ENCODE peak calls at places on chromosomes 6 and 20, in nine cellular contexts. D is A549; T is T-helper 17 cell; O is stimulated activated CD8-positive, alpha-beta memory T cell treated with anti-CD3 and anti-CD28 coated beads, Interleukin-4, amount 100 ng/mL, for 24 hours; K is activated B cell treated with CpG ODN at 0.5 μM for 24 hours; A is tibial nerve; Z is germinal center; J is suprapubic skin; N is GDM1. Y is an unnamed sample.

GRCh38 chr6:421211-421610 is 29.7 kb downstream of the IRF4 start:
- DNase-seq in D (no peak), T (no peak), O (no peak), K (no peak), A (no peak), Z (no peak), J (no peak), N (no peak), Y (no peak)

GRCh38 chr20:12434672-12435071 is 517.0 kb downstream of the BTBD3 start:
- DNase-seq in D (no peak), T (no peak), O (no peak), K (no peak), A (no peak), Z (no peak), J (no peak), N (no peak), Y (no peak)

GRCh38 chr6:95227301-95227700 is 350.0 kb upstream of the MANEA start:
- DNase-seq in D (no peak), T (no peak), O (no peak), K (no peak), A (no peak), Z (no peak), J (no peak), N (no peak), Y (no peak)

GRCh38 chr6:145290122-145290521 is 445.2 kb downstream of the EPM2A start:
- DNase-seq in D (no peak), T (no peak), O (no peak), K (no peak), A (no peak), Z (no peak), J (no peak), N (no peak), Y (no peak)

GRCh38 chr6:158607411-158608170 is 37.0 kb downstream of the DYNLT1 start:
- DNase-seq in D (no peak), T (no peak), O (no peak), K (no peak), A (no peak), Z (no peak), J (no peak), N (no peak), Y (no peak)

GRCh38 chr20:32155017-32155965 is 45.8 kb downstream of the TM9SF4 start:
- DNase-seq in D (peak), T (no peak), O (no peak), K (no peak), A (peak), Z (no peak), J (peak), N (peak), Y (no peak)

GRCh38 chr6:156757849-156758248 is 19.3 kb upstream of the ARID1B start:
- DNase-seq in D (no peak), T (no peak), O (no peak), K (no peak), A (no peak), Z (no peak), J (no peak), N (no peak), Y (no peak)

GRCh38 chr6:7932625-7933024 is 22.0 kb upstream of the TXNDC5 start:
- DNase-seq in D (no peak), T (no peak), O (no peak), K (no peak), A (no peak), Z (no peak), J (no peak), N (no peak), Y (no peak)

GRCh38 chr6:2275207-2275891 is 29.9 kb upstream of the GMDS start:
- DNase-seq in D (no peak), T (no peak), O (no peak), K (no peak), A (no peak), Z (no peak), J (no peak), N (no peak), Y (peak)

GRCh38 chr6:37021356-37022129 is 16.1 kb downstream of the FGD2 start:
- DNase-seq in D (peak), T (peak), O (peak), K (no peak), A (no peak), Z (no peak), J (peak), N (peak), Y (peak)

GRCh38 chr6:166775180-166775922 is 148.3 kb upstream of the RPS6KA2 start:
- DNase-seq in D (peak), T (peak), O (peak), K (no peak), A (no peak), Z (peak), J (no peak), N (peak), Y (peak)

GRCh38 chr6:142569676-142570075 is 267.9 kb downstream of the ADGRG6 start:
- DNase-seq in D (no peak), T (no peak), O (no peak), K (no peak), A (no peak), Z (no peak), J (no peak), N (no peak), Y (no peak)

GRCh38 chr6:147970970-147971369 is 371.7 kb upstream of the SASH1 start:
- DNase-seq in D (no peak), T (no peak), O (no peak), K (no peak), A (no peak), Z (no peak), J (no peak), N (no peak), Y (peak)

GRCh38 chr6:170435766-170436165 is 117.3 kb downstream of the PSMB1 start:
- DNase-seq in D (no peak), T (no peak), O (no peak), K (no peak), A (no peak), Z (no peak), J (no peak), N (no peak), Y (no peak)

GRCh38 chr6:24205020-24205492 is 79.0 kb downstream of the NRSN1 start:
- DNase-seq in D (peak), T (no peak), O (no peak), K (no peak), A (no peak), Z (peak), J (no peak), N (no peak), Y (no peak)

GRCh38 chr6:157688960-157689599 is 134.0 kb upstream of the SNX9 start:
- DNase-seq in D (peak), T (no peak), O (no peak), K (no peak), A (no peak), Z (no peak), J (no peak), N (no peak), Y (no peak)

GRCh38 chr20:59024111-59024530 is 4.9 kb downstream of the TUBB1 start:
- DNase-seq in D (no peak), T (no peak), O (no peak), K (no peak), A (no peak), Z (no peak), J (no peak), N (no peak), Y (no peak)

GRCh38 chr20:62641749-62642665 is at the start of gene SLCO4A1:
- DNase-seq in D (peak), T (peak), O (peak), K (peak), A (peak), Z (peak), J (no peak), N (peak), Y (peak)

GRCh38 chr20:52945862-52946522 is 26.2 kb upstream of the TSHZ2 start:
- DNase-seq in D (no peak), T (no peak), O (no peak), K (no peak), A (no peak), Z (no peak), J (no peak), N (no peak), Y (no peak)

GRCh38 chr6:137013738-137014602 is 30.8 kb downstream of the IL20RA start:
- DNase-seq in D (peak), T (no peak), O (no peak), K (no peak), A (no peak), Z (no peak), J (no peak), N (no peak), Y (no peak)